ENCODE peak calls at places on chromosomes 3 and 15, in eight cellular contexts. V is cardiac fibroblast; B is stimulated activated CD8-positive, alpha-beta memory T cell treated with anti-CD3 and anti-CD28 coated beads, Interleukin-15, amount 100 ng/mL, for 4 hours; Y is GM04504; A is NCI-H446; Q is CD4-positive, CD25-positive, alpha-beta regulatory T cell; N is SHP77 treated with DMSO at 0.1 percent for 48 hours; S is T-helper 2 cell. G is an unnamed sample.

GRCh38 chr3:37594873-37595783 is 266.6 kb upstream of the CTDSPL start:
- DNase-seq in V (no peak), B (no peak), Y (no peak), A (no peak), Q (no peak), N (no peak), S (no peak), G (no peak)

GRCh38 chr15:31456329-31457060 is 129.9 kb downstream of the KLF13 start:
- DNase-seq in V (no peak), B (no peak), Y (no peak), A (no peak), Q (no peak), N (no peak), S (no peak), G (no peak)

GRCh38 chr15:101808201-101808600 is 3.8 kb upstream of the OR4F15 start:
- DNase-seq in V (no peak), B (no peak), Y (peak), A (no peak), Q (no peak), N (no peak), S (no peak), G (no peak)

GRCh38 chr3:141094851-141095545 is 43.9 kb downstream of the SPSB4 start:
- DNase-seq in V (peak), B (no peak), Y (peak), A (peak), Q (no peak), N (no peak), S (no peak), G (no peak)

GRCh38 chr3:141487419-141488345 is 855 bp downstream of the RASA2 start:
- DNase-seq in V (peak), B (peak), Y (no peak), A (peak), Q (peak), N (peak), S (peak), G (peak)

GRCh38 chr3:171163724-171164465 is 137.4 kb upstream of the SLC2A2 start:
- DNase-seq in V (no peak), B (no peak), Y (no peak), A (no peak), Q (no peak), N (no peak), S (no peak), G (no peak)

GRCh38 chr15:29097971-29098370 is 171.7 kb downstream of the NSMCE3 start:
- DNase-seq in V (no peak), B (no peak), Y (no peak), A (no peak), Q (no peak), N (no peak), S (no peak), G (no peak)

GRCh38 chr3:97835761-97836160 is 13.9 kb downstream of the CRYBG3 start:
- DNase-seq in V (no peak), B (no peak), Y (no peak), A (no peak), Q (no peak), N (no peak), S (no peak), G (no peak)

GRCh38 chr15:85828869-85829268 is 34.1 kb upstream of the KLHL25 start:
- DNase-seq in V (no peak), B (no peak), Y (no peak), A (no peak), Q (no peak), N (no peak), S (no peak), G (no peak)

GRCh38 chr3:60935709-60936108 is 315.5 kb downstream of the FHIT start:
- DNase-seq in V (peak), B (no peak), Y (peak), A (no peak), Q (no peak), N (no peak), S (no peak), G (no peak)

GRCh38 chr3:113769551-113769950 is 22.7 kb downstream of the ATP6V1A start:
- DNase-seq in V (peak), B (no peak), Y (no peak), A (no peak), Q (peak), N (no peak), S (peak), G (no peak)

GRCh38 chr15:82298520-82298919 is 35.9 kb downstream of the SAXO2 start:
- DNase-seq in V (no peak), B (peak), Y (no peak), A (no peak), Q (peak), N (no peak), S (peak), G (no peak)

GRCh38 chr15:91258436-91258779 is 158.4 kb downstream of the SV2B start:
- DNase-seq in V (no peak), B (no peak), Y (no peak), A (no peak), Q (peak), N (no peak), S (peak), G (no peak)

GRCh38 chr3:46213201-46213600 is 5.1 kb upstream of the CCR1 start:
- DNase-seq in V (no peak), B (no peak), Y (no peak), A (no peak), Q (peak), N (no peak), S (peak), G (no peak)

GRCh38 chr3:19885468-19885867 is 48.5 kb downstream of the EFHB start:
- DNase-seq in V (peak), B (no peak), Y (no peak), A (no peak), Q (peak), N (peak), S (peak), G (no peak)

GRCh38 chr3:114499986-114500385 is 206.2 kb downstream of the TIGIT start:
- DNase-seq in V (peak), B (no peak), Y (no peak), A (no peak), Q (peak), N (no peak), S (peak), G (no peak)

GRCh38 chr3:52503788-52504424 is 8.8 kb downstream of the STAB1 start:
- DNase-seq in V (no peak), B (no peak), Y (no peak), A (no peak), Q (no peak), N (no peak), S (no peak), G (no peak)

GRCh38 chr3:13008114-13008995 is 64.9 kb downstream of the IQSEC1 start:
- DNase-seq in V (no peak), B (no peak), Y (no peak), A (no peak), Q (no peak), N (no peak), S (no peak), G (no peak)

GRCh38 chr3:136604961-136605360 is 147.2 kb downstream of the STAG1 start:
- DNase-seq in V (peak), B (no peak), Y (no peak), A (no peak), Q (peak), N (no peak), S (no peak), G (no peak)

GRCh38 chr3:131602011-131602779 is 99.4 kb upstream of the MRPL3 start:
- DNase-seq in V (no peak), B (no peak), Y (no peak), A (no peak), Q (no peak), N (no peak), S (no peak), G (no peak)

GRCh38 chr15:41714291-41714690 is 54.1 kb downstream of the MGA start:
- DNase-seq in V (no peak), B (no peak), Y (no peak), A (no peak), Q (no peak), N (no peak), S (no peak), G (no peak)

GRCh38 chr3:151268267-151269235 is 9.8 kb downstream of the P2RY14 start:
- DNase-seq in V (no peak), B (no peak), Y (no peak), A (no peak), Q (no peak), N (no peak), S (peak), G (no peak)

GRCh38 chr3:100578646-100579045 is 30.8 kb upstream of the ADGRG7 start:
- DNase-seq in V (no peak), B (no peak), Y (no peak), A (no peak), Q (no peak), N (no peak), S (no peak), G (no peak)

GRCh38 chr3:128080323-128080898 is 28.2 kb downstream of the SEC61A1 start:
- DNase-seq in V (peak), B (no peak), Y (peak), A (no peak), Q (no peak), N (no peak), S (no peak), G (no peak)

GRCh38 chr3:166243511-166243910 is 406.3 kb upstream of the BCHE start:
- DNase-seq in V (no peak), B (no peak), Y (no peak), A (peak), Q (no peak), N (no peak), S (no peak), G (no peak)

GRCh38 chr3:129592362-129593150 is 13.9 kb downstream of the PLXND1 start:
- DNase-seq in V (peak), B (no peak), Y (no peak), A (no peak), Q (no peak), N (no peak), S (no peak), G (no peak)

GRCh38 chr15:84947947-84948830 is 33.5 kb upstream of the PDE8A start:
- DNase-seq in V (peak), B (no peak), Y (peak), A (no peak), Q (no peak), N (no peak), S (no peak), G (no peak)

GRCh38 chr3:196634224-196634623 is 5.3 kb upstream of the NRROS start:
- DNase-seq in V (no peak), B (no peak), Y (no peak), A (no peak), Q (no peak), N (no peak), S (no peak), G (no peak)

GRCh38 chr3:109806929-109807328 is 469.6 kb upstream of the DPPA4 start:
- DNase-seq in V (peak), B (peak), Y (no peak), A (no peak), Q (peak), N (no peak), S (peak), G (no peak)

GRCh38 chr3:66023728-66024390 is 14.9 kb downstream of the MAGI1 start:
- DNase-seq in V (no peak), B (no peak), Y (no peak), A (no peak), Q (no peak), N (no peak), S (no peak), G (no peak)

G was measured in T-helper 17 cell.